ENCODE peak calls at places on chromosomes 4 and X, in five cellular contexts. I is OCI-LY7, M is HFF-Myc, G is body of pancreas, R is prostate gland. E is an unnamed sample.

GRCh38 chr4:104494822-104495559 is at the start of gene CXXC4:
- DNase-seq in I (no peak), M (no peak), G (peak), R (peak), E (peak)

GRCh38 chrX:12949205-12949926 is 25.5 kb upstream of the TMSB4X start:
- DNase-seq in I (no peak), M (no peak), G (no peak), R (no peak), E (no peak)

GRCh38 chr4:174111350-174111888 is 172.0 kb downstream of the FBXO8 start:
- DNase-seq in I (no peak), M (no peak), G (no peak), R (no peak), E (no peak)

GRCh38 chr4:145956288-145956890 is 17.8 kb upstream of the ZNF827 start:
- DNase-seq in I (peak), M (no peak), G (peak), R (no peak), E (peak)

GRCh38 chrX:46913710-46914109 is 1.5 kb downstream of the JADE3 start:
- DNase-seq in I (no peak), M (no peak), G (peak), R (peak), E (no peak)

GRCh38 chr4:41505161-41505653 is 32.8 kb upstream of the LIMCH1 start:
- DNase-seq in I (no peak), M (no peak), G (peak), R (no peak), E (no peak)

GRCh38 chr4:142331132-142331531 is 515.0 kb downstream of the INPP4B start:
- DNase-seq in I (no peak), M (no peak), G (peak), R (no peak), E (no peak)

GRCh38 chrX:12240491-12240890 is 102.2 kb downstream of the FRMPD4 start:
- DNase-seq in I (no peak), M (no peak), G (no peak), R (no peak), E (no peak)

GRCh38 chrX:71990518-71990917 is 79.9 kb downstream of the NHSL2 start:
- DNase-seq in I (no peak), M (no peak), G (no peak), R (no peak), E (no peak)

GRCh38 chrX:125646195-125646594 is 326.5 kb downstream of the TEX13C start:
- DNase-seq in I (peak), M (no peak), G (no peak), R (no peak), E (no peak)

GRCh38 chrX:13010546-13010945 is 33.9 kb downstream of the FAM9C start:
- DNase-seq in I (no peak), M (no peak), G (no peak), R (no peak), E (no peak)

GRCh38 chr4:140523857-140524742 is at the start of gene ELMOD2:
- DNase-seq in I (peak), M (peak), G (peak), R (peak), E (peak)

GRCh38 chr4:140523370-140523856 is 555 bp upstream of the ELMOD2 start:
- DNase-seq in I (no peak), M (no peak), G (no peak), R (no peak), E (no peak)
- H3K4me3 ChIP-seq in I (peak), M (peak), G (no peak), R (peak), E (peak)

DNA sequence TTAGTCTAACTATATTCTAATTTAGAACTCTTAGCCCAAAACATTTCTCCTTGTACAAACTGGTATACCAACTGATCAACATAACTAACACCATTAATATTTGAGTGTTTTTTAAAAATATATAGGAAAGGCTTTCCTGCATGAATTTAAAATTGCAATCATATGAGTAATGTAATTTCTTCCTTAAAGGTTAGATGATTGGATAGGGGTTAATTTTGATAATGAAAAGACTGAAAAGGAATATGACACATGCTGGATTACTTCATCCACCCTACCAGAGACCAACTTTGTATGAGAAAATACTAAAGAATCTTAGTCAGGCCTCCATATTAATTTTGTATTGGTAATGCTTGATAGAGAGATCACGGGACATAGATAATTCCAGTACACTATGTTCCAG is 25.1 kb upstream of the PLS3 start:
- DNase-seq in I (no peak), M (no peak), G (no peak), R (no peak), E (no peak)
- TF ChIP-seq CTCF in I (no peak), M (no peak), G (no peak), R (no peak), E (no peak)

DNA sequence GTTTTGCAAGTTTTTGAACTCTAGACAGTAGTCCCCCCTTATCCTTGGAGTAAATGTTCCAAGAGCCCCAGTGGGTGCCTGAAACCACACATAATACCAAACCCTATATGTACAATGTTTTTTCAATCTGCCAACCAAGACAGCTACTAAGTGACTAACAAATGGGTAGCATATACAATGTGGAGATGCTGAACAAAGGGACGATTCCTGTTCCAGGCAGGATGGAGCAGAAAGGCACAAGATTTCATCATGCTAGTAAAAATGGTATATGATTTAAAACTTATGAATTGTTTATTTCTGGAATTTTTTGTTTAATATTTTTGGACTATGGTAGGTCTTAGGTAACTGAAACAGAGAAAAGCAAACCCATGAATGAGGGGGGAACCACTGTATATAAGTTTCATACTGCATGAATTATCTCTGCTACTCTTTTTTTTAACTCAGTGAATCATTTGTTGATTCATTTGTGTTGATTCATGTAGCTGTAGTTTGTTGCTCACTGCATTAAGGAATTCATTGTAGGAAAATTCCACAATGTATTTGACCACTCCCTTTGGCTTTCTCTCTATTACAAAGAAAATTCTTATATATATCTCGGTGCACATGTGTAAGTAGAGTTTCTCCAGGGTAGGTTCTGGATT is 21.9 kb upstream of the ANXA3 start:
- DNase-seq in I (no peak), M (no peak), G (no peak), R (no peak), E (no peak)
- H3K4me3 ChIP-seq in I (no peak), M (no peak), G (no peak), R (no peak), E (no peak)

GRCh38 chrX:70979136-70979762 is 48.4 kb upstream of the SLC7A3 start:
- DNase-seq in I (no peak), M (peak), G (no peak), R (no peak), E (no peak)
- TF ChIP-seq CTCF in I (peak), M (peak), G (no peak), R (no peak), E (peak)

GRCh38 chrX:18649498-18649951 is 22.4 kb downstream of the RS1 start:
- DNase-seq in I (no peak), M (no peak), G (no peak), R (no peak), E (no peak)
- H3K4me3 ChIP-seq in I (no peak), M (no peak), G (no peak), R (no peak), E (no peak)

GRCh38 chrX:16671005-16671404 is 21.0 kb downstream of the S100G start:
- DNase-seq in I (peak), M (no peak), G (no peak), R (no peak), E (no peak)
- TF ChIP-seq CTCF in I (peak), M (no peak), G (no peak), R (peak), E (peak)

E was measured in GM06990.